ENCODE peak calls at places on chromosomes 11 and 22, in six cellular contexts. S is MCF 10A, M is fibroblast of the aortic adventitia, R is ascending aorta, W is natural killer cell, H is Peyer's patch. V is an unnamed sample.

GRCh38 chr11:28017816-28018215 is 90.1 kb downstream of the KIF18A start:
- DNase-seq in S (peak; percentile 53), W (no peak), H (no peak), M (peak; percentile 4), R (no peak), V (peak; percentile 47)

GRCh38 chr11:64929625-64930024 is 5.1 kb downstream of the PPP2R5B start:
- DNase-seq in S (no peak), R (no peak), M (no peak), W (no peak), H (no peak), V (no peak)

GRCh38 chr22:48367731-48368130 is 1459.9 kb downstream of the BRD1 start:
- DNase-seq in S (no peak), H (no peak), M (no peak), R (no peak), W (no peak), V (no peak)

GRCh38 chr11:133134561-133135173 is 397.6 kb downstream of the OPCML start:
- DNase-seq in R (no peak), W (peak; percentile 18), S (peak; percentile 0), M (no peak), H (peak; percentile 76), V (peak; percentile 9)

GRCh38 chr22:42856179-42856864 is 751 bp downstream of the ARFGAP3 start:
- DNase-seq in S (no peak), M (peak; percentile 28), W (peak; percentile 57), H (peak; percentile 73), R (peak; percentile 44), V (no peak)

GRCh38 chr11:115147243-115147807 is 356.9 kb downstream of the CADM1 start:
- DNase-seq in R (no peak), H (no peak), S (no peak), W (no peak), M (no peak), V (no peak)

GRCh38 chr11:69319255-69320106 is 25.5 kb downstream of the MYEOV start:
- DNase-seq in H (peak; percentile 14), W (no peak), M (no peak), R (no peak), S (no peak), V (no peak)

GRCh38 chr11:27701262-27702105 is 1.2 kb upstream of the BDNF start:
- DNase-seq in W (no peak), R (no peak), S (peak; percentile 46), M (peak; percentile 76), H (no peak), V (peak; percentile 74)

GRCh38 chr11:79244175-79244804 is 196.5 kb downstream of the TENM4 start:
- DNase-seq in S (peak; percentile 84), M (peak; percentile 96), H (no peak), R (no peak), W (no peak), V (peak; percentile 96)

GRCh38 chr11:71179877-71180276 is 72.5 kb downstream of the SHANK2 start:
- DNase-seq in S (no peak), M (no peak), R (no peak), W (no peak), H (peak; percentile 57), V (no peak)

GRCh38 chr11:14980854-14981253 is 8.7 kb upstream of the CALCA start:
- DNase-seq in W (no peak), S (peak; percentile 79), H (no peak), M (peak; percentile 99), R (no peak), V (peak; percentile 81)

GRCh38 chr11:71420455-71421241 is 27.5 kb downstream of the DHCR7 start:
- DNase-seq in M (peak; percentile 63), R (no peak), W (no peak), S (peak; percentile 56), H (no peak), V (peak; percentile 6)

GRCh38 chr11:32385998-32386397 is 49.3 kb downstream of the WT1 start:
- DNase-seq in M (peak; percentile 54), H (no peak), R (no peak), W (no peak), S (peak; percentile 65), V (peak; percentile 20)

GRCh38 chr11:93238956-93239355 is 41.2 kb upstream of the SLC36A4 start:
- DNase-seq in R (no peak), M (no peak), S (no peak), W (no peak), H (no peak), V (no peak)

GRCh38 chr22:49010086-49010863 is 817.4 kb downstream of the BRD1 start:
- DNase-seq in R (no peak), M (no peak), S (no peak), W (no peak), H (no peak), V (no peak)

GRCh38 chr11:65576232-65576866 is 496 bp downstream of the EHBP1L1 start:
- DNase-seq in S (no peak), W (no peak), M (no peak), H (no peak), R (no peak), V (no peak)

GRCh38 chr11:3124821-3125220 is 40.3 kb downstream of the OSBPL5 start:
- DNase-seq in M (no peak), H (no peak), S (no peak), R (no peak), W (no peak), V (no peak)

GRCh38 chr11:42237701-42238235 is 778.3 kb upstream of the LRRC4C start:
- DNase-seq in R (no peak), W (no peak), S (peak; percentile 18), M (peak; percentile 50), H (no peak), V (peak; percentile 91)

GRCh38 chr11:37092487-37092886 is 494.5 kb upstream of the RAG2 start:
- DNase-seq in R (no peak), M (no peak), H (no peak), S (no peak), W (no peak), V (no peak)

GRCh38 chr11:73236879-73237278 is 18.8 kb downstream of the P2RY2 start:
- DNase-seq in M (peak; percentile 41), R (no peak), S (peak; percentile 75), W (no peak), H (peak; percentile 68), V (no peak)

GRCh38 chr11:74725701-74726100 is 5.5 kb downstream of the CHRDL2 start:
- DNase-seq in H (no peak), R (no peak), W (no peak), S (no peak), M (no peak), V (no peak)

GRCh38 chr11:119107538-119108150 is 500 bp downstream of the C2CD2L start:
- DNase-seq in M (no peak), R (no peak), H (peak; percentile 53), W (no peak), S (no peak), V (no peak)

GRCh38 chr11:102886999-102887398 is 12.2 kb upstream of the MMP12 start:
- DNase-seq in S (peak; percentile 92), W (no peak), R (no peak), H (no peak), M (peak; percentile 56), V (peak; percentile 21)

GRCh38 chr11:34065505-34066203 is 14.1 kb downstream of the CAPRIN1 start:
- DNase-seq in S (no peak), H (no peak), M (peak; percentile 5), R (no peak), W (no peak), V (peak; percentile 37)

GRCh38 chr11:113393501-113393985 is 6.0 kb downstream of the ANKK1 start:
- DNase-seq in R (no peak), S (no peak), M (no peak), H (no peak), W (no peak), V (no peak)

GRCh38 chr11:63933459-63933858 is 5.3 kb upstream of the NAA40 start:
- DNase-seq in H (no peak), M (peak; percentile 28), S (no peak), R (no peak), W (no peak), V (no peak)

GRCh38 chr11:128474036-128474874 is 113.1 kb downstream of the ETS1 start:
- DNase-seq in W (no peak), M (no peak), R (no peak), S (no peak), H (no peak), V (no peak)

DNA sequence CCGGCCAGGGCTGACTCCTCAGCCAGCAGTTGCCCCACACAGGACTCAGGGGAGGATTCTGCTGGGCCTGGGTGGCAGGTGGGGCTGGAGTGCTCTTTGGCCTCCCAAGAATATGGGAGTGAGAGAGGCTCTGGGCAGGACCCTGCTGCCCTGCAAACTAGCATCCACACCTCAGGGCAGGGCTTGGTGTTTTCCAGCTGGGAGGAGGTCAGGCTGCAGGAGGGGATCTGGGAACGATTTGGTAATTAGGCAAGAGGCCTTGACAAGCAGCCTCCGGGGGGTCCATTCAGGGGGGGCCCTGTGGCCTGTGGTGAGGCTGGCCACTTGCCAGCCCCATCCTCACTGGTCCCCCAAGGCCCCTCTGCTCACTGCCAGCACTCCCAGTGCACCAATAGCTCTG is 35.8 kb downstream of the WNT11 start:
- DNase-seq in S (no peak), M (no peak), W (no peak), H (no peak), R (no peak), V (no peak)
- TF ChIP-seq CTCF in S (no peak), M (no peak), W (no peak), H (no peak), R (no peak), V (no peak)

DNA sequence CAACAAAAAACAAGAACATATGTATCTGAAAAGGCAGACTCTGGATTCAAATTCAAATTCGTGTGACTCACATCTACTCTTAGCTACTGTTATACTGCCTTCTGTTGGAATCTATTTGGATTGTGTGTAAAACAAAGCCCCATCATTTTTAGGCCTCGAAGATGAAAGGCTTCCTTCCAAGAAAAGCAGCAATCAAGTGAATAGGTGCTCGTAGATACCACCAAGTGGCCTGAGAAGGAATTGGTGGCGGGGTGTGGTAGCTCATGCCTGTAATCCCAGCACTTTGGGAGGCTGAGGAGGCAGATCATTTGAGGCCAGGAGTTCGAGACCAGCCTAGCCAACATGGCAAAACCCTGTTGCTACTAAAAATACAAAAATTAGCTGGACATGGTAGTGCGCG is 4.2 kb downstream of the GRAMD1B start:
- DNase-seq in W (no peak), R (no peak), M (peak; percentile 21), H (no peak), S (peak; percentile 35), V (peak; percentile 5)
- TF ChIP-seq CTCF in W (no peak), R (no peak), M (peak; percentile 29), H (peak; percentile 49), S (no peak), V (no peak)

GRCh38 chr11:330307-330693 is 9.6 kb upstream of the IFITM3 start:
- DNase-seq in W (no peak), S (no peak), R (no peak), H (no peak), M (no peak), V (no peak)
- TF ChIP-seq CTCF in W (no peak), S (no peak), R (no peak), H (no peak), M (no peak), V (no peak)

GRCh38 chr22:22058649-22059475 is 76.3 kb upstream of the TOP3B start:
- DNase-seq in W (no peak), S (no peak), R (no peak), H (no peak), M (no peak), V (no peak)

GRCh38 chr22:22060200-22061084 is 77.9 kb upstream of the TOP3B start:
- DNase-seq in H (peak; percentile 63), R (no peak), S (peak; percentile 61), W (peak; percentile 35), M (peak; percentile 44), V (no peak)

GRCh38 chr22:22059476-22060002 is 77.0 kb upstream of the TOP3B start:
- DNase-seq in R (no peak), H (no peak), W (no peak), S (no peak), M (no peak), V (no peak)

GRCh38 chr22:22062306-22062793 is 79.8 kb upstream of the TOP3B start:
- DNase-seq in H (no peak), R (no peak), M (no peak), S (no peak), W (no peak), V (no peak)

GRCh38 chr22:22061085-22062077 is 78.8 kb upstream of the TOP3B start:
- DNase-seq in S (peak; percentile 69), H (no peak), M (peak; percentile 85), W (no peak), R (no peak), V (peak; percentile 2)
- TF ChIP-seq CTCF in S (peak; percentile 26), H (peak; percentile 16), M (peak; percentile 67), W (no peak), R (peak; percentile 11), V (no peak)